ENCODE peak calls at places on chromosomes 7 and 10, in eight cellular contexts. H is astrocyte of the spinal cord, R is suprapubic skin, K is Calu3, D is mesothelial cell of epicardium, N is GM10248, E is upper lobe of right lung, Y is IMR-90. P is an unnamed sample.

GRCh38 chr10:23343591-23344225 is 889 bp downstream of the C10orf67 start:
- DNase-seq in H (peak), R (no peak), K (peak), D (peak), N (no peak), E (peak), Y (peak), P (no peak)

GRCh38 chr7:5694221-5694754 is 87.2 kb downstream of the RNF216 start:
- DNase-seq in H (peak), R (no peak), K (no peak), D (no peak), N (no peak), E (no peak), Y (peak), P (no peak)

GRCh38 chr7:74430961-74431466 is 22.7 kb upstream of the GTF2IRD1 start:
- DNase-seq in H (no peak), R (no peak), K (no peak), D (no peak), N (no peak), E (no peak), Y (no peak), P (peak)

GRCh38 chr10:2978111-2978510 is 89.2 kb upstream of the PFKP start:
- DNase-seq in H (peak), R (no peak), K (no peak), D (no peak), N (peak), E (no peak), Y (peak), P (no peak)

GRCh38 chr10:110788620-110789385 is 82.9 kb upstream of the PDCD4 start:
- DNase-seq in H (no peak), R (no peak), K (no peak), D (no peak), N (no peak), E (no peak), Y (no peak), P (no peak)

GRCh38 chr10:112767156-112767555 is 182.9 kb upstream of the TCF7L2 start:
- DNase-seq in H (no peak), R (no peak), K (no peak), D (no peak), N (no peak), E (no peak), Y (peak), P (no peak)

GRCh38 chr10:86066696-86067095 is 299.9 kb downstream of the GRID1 start:
- DNase-seq in H (no peak), R (peak), K (no peak), D (no peak), N (no peak), E (peak), Y (no peak), P (peak)

GRCh38 chr7:46285856-46286255 is 364.8 kb upstream of the IGFBP3 start:
- DNase-seq in H (no peak), R (no peak), K (no peak), D (no peak), N (no peak), E (no peak), Y (peak), P (no peak)

GRCh38 chr7:101066141-101066857 is 19.0 kb upstream of the TRIM56 start:
- DNase-seq in H (peak), R (no peak), K (no peak), D (no peak), N (no peak), E (no peak), Y (no peak), P (peak)

GRCh38 chr10:16509996-16510395 is 11.7 kb downstream of the C1QL3 start:
- DNase-seq in H (no peak), R (no peak), K (no peak), D (no peak), N (no peak), E (no peak), Y (peak), P (no peak)

GRCh38 chr7:19113855-19114590 is 3.4 kb downstream of the TWIST1 start:
- DNase-seq in H (peak), R (no peak), K (no peak), D (no peak), N (no peak), E (no peak), Y (peak), P (no peak)

GRCh38 chr10:67257427-67258144 is 331.8 kb downstream of the LRRTM3 start:
- DNase-seq in H (no peak), R (no peak), K (no peak), D (no peak), N (no peak), E (no peak), Y (no peak), P (no peak)

GRCh38 chr7:114760477-114760876 is 161.4 kb upstream of the MDFIC start:
- DNase-seq in H (no peak), R (no peak), K (no peak), D (no peak), N (no peak), E (no peak), Y (no peak), P (no peak)

GRCh38 chr10:17599089-17599488 is 18.1 kb downstream of the HACD1 start:
- DNase-seq in H (peak), R (no peak), K (no peak), D (no peak), N (no peak), E (no peak), Y (peak), P (no peak)

GRCh38 chr10:13066527-13066926 is 33.4 kb upstream of the OPTN start:
- DNase-seq in H (no peak), R (no peak), K (no peak), D (no peak), N (no peak), E (no peak), Y (no peak), P (no peak)

GRCh38 chr7:129522088-129522970 is 20.0 kb downstream of the SMKR1 start:
- DNase-seq in H (no peak), R (no peak), K (no peak), D (no peak), N (no peak), E (no peak), Y (no peak), P (no peak)

GRCh38 chr10:35027567-35027966 is 62.6 kb downstream of the CUL2 start:
- DNase-seq in H (peak), R (no peak), K (no peak), D (no peak), N (no peak), E (no peak), Y (peak), P (no peak)

GRCh38 chr7:25124485-25125136 is 449 bp downstream of the CYCS start:
- DNase-seq in H (no peak), R (no peak), K (peak), D (no peak), N (no peak), E (no peak), Y (no peak), P (no peak)

GRCh38 chr10:43292745-43293676 is 26.1 kb upstream of the RASGEF1A start:
- DNase-seq in H (peak), R (peak), K (peak), D (no peak), N (peak), E (no peak), Y (peak), P (no peak)

GRCh38 chr7:30321089-30321991 is 36.9 kb downstream of the ZNRF2 start:
- DNase-seq in H (peak), R (no peak), K (no peak), D (no peak), N (no peak), E (no peak), Y (no peak), P (no peak)

GRCh38 chr7:17680943-17681351 is 259.3 kb downstream of the SNX13 start:
- DNase-seq in H (peak), R (no peak), K (no peak), D (no peak), N (no peak), E (no peak), Y (peak), P (no peak)

GRCh38 chr10:73211106-73211811 is 35.8 kb downstream of the DNAJC9 start:
- DNase-seq in H (no peak), R (no peak), K (no peak), D (no peak), N (no peak), E (no peak), Y (no peak), P (no peak)

GRCh38 chr7:37419496-37419895 is 29.2 kb downstream of the ELMO1 start:
- DNase-seq in H (no peak), R (no peak), K (no peak), D (no peak), N (no peak), E (no peak), Y (no peak), P (no peak)

GRCh38 chr7:75885011-75885410 is 6.2 kb downstream of the RHBDD2 start:
- DNase-seq in H (no peak), R (no peak), K (no peak), D (no peak), N (no peak), E (no peak), Y (no peak), P (no peak)

GRCh38 chr7:75881436-75882095 is 2.7 kb downstream of the RHBDD2 start:
- DNase-seq in H (no peak), R (no peak), K (no peak), D (no peak), N (no peak), E (no peak), Y (no peak), P (no peak)

GRCh38 chr7:75880242-75880641 is 1.4 kb downstream of the RHBDD2 start:
- DNase-seq in H (no peak), R (no peak), K (no peak), D (no peak), N (no peak), E (no peak), Y (no peak), P (no peak)

GRCh38 chr7:75887669-75888369 is 9.0 kb downstream of the RHBDD2 start:
- DNase-seq in H (no peak), R (no peak), K (no peak), D (no peak), N (no peak), E (no peak), Y (no peak), P (no peak)

GRCh38 chr7:75884401-75884800 is 5.6 kb downstream of the RHBDD2 start:
- DNase-seq in H (no peak), R (no peak), K (no peak), D (no peak), N (no peak), E (no peak), Y (no peak), P (no peak)
- TF ChIP-seq CTCF in H (no peak), R (no peak), K (no peak), D (no peak), N (no peak), E (no peak), Y (no peak), P (no peak)

DNA sequence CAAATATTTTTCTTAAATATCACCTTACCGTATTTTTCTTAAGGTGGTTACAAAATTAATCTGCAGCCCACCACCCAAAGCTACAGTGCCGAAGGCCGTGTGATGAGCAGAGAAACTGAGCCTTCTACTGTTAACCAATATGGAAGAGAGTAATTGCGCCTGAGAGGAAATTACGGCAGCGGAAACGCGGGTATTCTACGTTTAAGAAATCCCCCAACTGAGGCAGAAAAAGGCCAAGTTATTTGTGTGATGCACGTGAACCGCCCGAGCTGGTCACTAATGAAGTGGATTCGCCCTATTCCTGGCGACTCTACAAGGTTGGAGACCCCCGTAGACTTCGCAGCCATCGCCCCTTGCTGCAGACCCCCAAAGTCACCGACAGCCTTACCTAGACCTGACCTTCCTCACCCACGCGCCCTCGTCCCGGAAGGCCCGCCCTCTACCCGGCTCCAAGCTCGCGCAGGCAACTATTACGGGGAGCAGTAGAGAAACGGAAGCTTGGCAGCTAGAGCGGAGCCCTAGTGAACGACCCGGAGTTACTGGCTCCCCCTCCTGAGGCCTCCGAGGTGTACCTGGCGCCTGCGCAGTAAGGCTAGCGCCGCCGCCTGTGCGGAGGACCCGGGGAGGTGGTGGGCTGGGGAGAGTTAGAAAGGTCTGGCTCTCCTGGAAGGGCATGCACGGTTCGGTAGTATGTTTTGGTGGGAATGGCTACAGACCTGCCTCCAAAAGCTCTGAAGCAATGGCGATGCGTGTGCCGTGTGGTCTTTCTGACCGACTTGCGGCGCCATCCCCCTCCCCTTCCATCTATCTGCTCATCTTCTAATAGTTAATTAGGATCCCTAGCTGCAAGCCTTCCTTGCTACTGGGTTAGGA is at the start of gene MRPS33:
- DNase-seq in H (peak), R (peak), K (peak), D (peak), N (peak), E (peak), Y (peak), P (peak)
- TF ChIP-seq CTCF in H (peak), R (no peak), K (no peak), D (no peak), N (peak), E (peak), Y (peak), P (peak)

GRCh38 chr7:26328498-26329390 is 37.1 kb downstream of the SNX10 start:
- DNase-seq in H (no peak), R (no peak), K (no peak), D (no peak), N (no peak), E (no peak), Y (no peak), P (no peak)
- TF ChIP-seq CTCF in H (no peak), R (no peak), K (no peak), D (no peak), N (no peak), E (no peak), Y (no peak), P (no peak)

GRCh38 chr10:77605466-77605865 is 32.1 kb downstream of the KCNMA1 start:
- DNase-seq in H (no peak), R (no peak), K (no peak), D (no peak), N (no peak), E (no peak), Y (no peak), P (no peak)
- TF ChIP-seq CTCF in H (peak), R (no peak), K (no peak), D (no peak), N (no peak), E (no peak), Y (peak), P (peak)